ENCODE peak calls at places on chromosomes 6 and 20, in four cellular contexts. T is osteoblast; G is CD8-positive, alpha-beta memory T cell; O is breast epithelium. N is an unnamed sample. For H3K4me1, the result is how much of the 10 kb centered on the place peaks cover.

GRCh38 chr6:40743226-40743625 is 156.1 kb upstream of the LRFN2 start:
- DNase-seq in O (no peak), T (no peak), G (no peak), N (no peak)

GRCh38 chr6:41642090-41642959 is 4.1 kb downstream of the MDFI start:
- DNase-seq in G (no peak), T (peak), O (no peak), N (no peak)

GRCh38 chr6:108157972-108158441 is 7.8 kb upstream of the NR2E1 start:
- DNase-seq in G (no peak), T (peak), O (no peak), N (no peak)

GRCh38 chr20:4371623-4372246 is 350.0 kb upstream of the PRND start:
- DNase-seq in O (no peak), G (no peak), T (no peak), N (no peak)

GRCh38 chr20:50071039-50071888 is 41.7 kb downstream of the UBE2V1 start:
- DNase-seq in O (peak), T (peak), G (peak), N (peak)

GRCh38 chr20:24994470-24995368 is 2.2 kb upstream of the APMAP start:
- DNase-seq in G (peak), T (no peak), O (peak), N (peak)

GRCh38 chr6:33621396-33622388 is 570 bp downstream of the ITPR3 start:
- DNase-seq in O (no peak), T (peak), G (peak), N (no peak)

GRCh38 chr6:33075208-33075567 is 602 bp upstream of the HLA-DPB1 start:
- DNase-seq in T (no peak), O (no peak), G (no peak), N (no peak)

GRCh38 chr6:118678866-118679265 is 27.5 kb upstream of the CEP85L start:
- DNase-seq in T (no peak), O (no peak), G (no peak), N (no peak)

GRCh38 chr6:118680452-118681095 is 29.2 kb upstream of the CEP85L start:
- DNase-seq in T (no peak), G (peak), O (no peak), N (no peak)

GRCh38 chr6:118675225-118675624 is 23.8 kb upstream of the CEP85L start:
- DNase-seq in O (no peak), T (no peak), G (no peak), N (no peak)

GRCh38 chr6:118677193-118677592 is 25.8 kb upstream of the CEP85L start:
- DNase-seq in G (no peak), O (no peak), T (no peak), N (no peak)

DNA sequence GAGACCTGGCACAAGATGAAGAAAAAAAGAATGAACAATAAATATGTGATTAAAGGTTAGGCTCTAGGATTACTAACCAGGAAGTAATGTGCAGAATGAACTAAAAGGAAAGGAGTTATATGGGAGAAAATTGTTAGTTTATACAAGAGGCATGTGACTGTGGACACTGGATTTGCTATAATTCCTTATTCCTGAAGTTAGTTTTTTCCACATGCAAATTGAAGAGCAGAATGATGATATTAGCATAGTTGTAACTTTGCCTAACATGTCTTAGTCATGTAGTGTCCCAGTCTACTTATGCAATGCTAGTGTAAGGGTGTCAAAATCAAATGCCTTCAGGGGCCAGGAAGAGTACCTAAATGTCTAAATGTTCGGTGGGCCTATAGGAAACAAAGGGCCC is 27.9 kb upstream of the CEP85L start:
- DNase-seq in O (no peak), G (no peak), T (no peak), N (no peak)
- H3K4me3 ChIP-seq in O (no peak), G (no peak), T (no peak), N (no peak)

GRCh38 chr20:44206132-44206531 is 4.4 kb downstream of the OSER1 start:
- DNase-seq in O (no peak), G (no peak), T (no peak), N (no peak)
- H3K27ac ChIP-seq in O (no peak), G (no peak), T (no peak), N (no peak)

DNA sequence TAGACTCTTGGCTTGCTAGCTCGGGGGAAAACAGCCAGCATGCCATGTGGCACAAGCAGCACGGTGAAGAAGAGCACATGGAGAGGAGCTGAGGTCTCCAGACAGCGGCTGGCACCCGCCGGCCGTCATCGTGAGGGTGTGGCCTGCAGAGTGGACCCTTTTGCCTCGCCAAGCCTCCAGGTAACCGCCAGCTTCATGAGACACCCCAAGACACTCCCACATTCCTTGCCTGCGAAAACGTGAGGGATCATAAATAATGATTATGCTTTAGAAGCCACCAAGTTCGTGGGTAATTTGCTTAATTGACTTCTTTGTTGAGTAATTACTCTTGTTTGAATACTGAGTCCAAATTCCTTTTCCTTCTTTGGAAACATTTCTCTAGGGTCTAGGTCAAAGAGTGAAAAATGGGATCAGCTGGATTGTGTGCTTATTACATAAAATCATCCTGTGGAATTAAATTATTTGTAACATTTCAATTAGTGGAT is 23.2 kb downstream of the FAM50B start:
- DNase-seq in T (no peak), G (no peak), O (no peak), N (no peak)
- H3K4me1 ChIP-seq in T (under half), G (under half), O (under half), N (under half)

GRCh38 chr6:155077331-155077730 is 82.2 kb downstream of the TIAM2 start:
- DNase-seq in O (no peak), G (no peak), T (no peak), N (no peak)
- H3K4me3 ChIP-seq in O (no peak), G (no peak), T (no peak), N (peak)